ENCODE peak calls at places on chromosomes 16 and 17, in eight cellular contexts. U is choroid plexus epithelial cell, O is AG09309, K is GM06990, F is fibroblast of the aortic adventitia, L is IMR-90, T is heart left ventricle, I is aorta. Q is an unnamed sample.

GRCh38 chr17:62051053-62051452 is 14.0 kb downstream of the MED13 start:
- DNase-seq in T (no peak), I (no peak), K (no peak), O (no peak), F (no peak), L (no peak), U (no peak), Q (no peak)

GRCh38 chr17:35944151-35944550 is 638 bp upstream of the LYZL6 start:
- DNase-seq in U (no peak), I (no peak), K (no peak), L (no peak), O (no peak), T (no peak), F (no peak), Q (no peak)

GRCh38 chr17:82890339-82890730 is 50.5 kb upstream of the ZNF750 start:
- DNase-seq in K (no peak), L (no peak), T (no peak), O (no peak), I (no peak), F (no peak), U (no peak), Q (no peak)

GRCh38 chr17:77493238-77493812 is 352.6 kb downstream of the SEC14L1 start:
- DNase-seq in I (no peak), T (no peak), L (no peak), O (no peak), K (peak), F (no peak), U (no peak), Q (no peak)

GRCh38 chr17:69339937-69340336 is 13.0 kb upstream of the ABCA5 start:
- DNase-seq in T (no peak), U (no peak), I (no peak), K (no peak), F (no peak), O (no peak), L (no peak), Q (no peak)

GRCh38 chr17:60149691-60150582 is at the start of gene CA4:
- DNase-seq in F (no peak), U (no peak), T (no peak), I (no peak), O (no peak), L (no peak), K (no peak), Q (no peak)

GRCh38 chr17:45345554-45346254 is 28.9 kb upstream of the MAP3K14 start:
- DNase-seq in I (no peak), F (peak), T (peak), L (peak), U (peak), K (no peak), O (peak), Q (no peak)

GRCh38 chr16:1167276-1168107 is 14.6 kb downstream of the CACNA1H start:
- DNase-seq in U (no peak), O (no peak), F (no peak), I (no peak), L (no peak), K (no peak), T (no peak), Q (no peak)

GRCh38 chr17:58313815-58314705 is 14.5 kb downstream of the TSPOAP1 start:
- DNase-seq in F (no peak), U (no peak), L (no peak), I (no peak), K (no peak), T (no peak), O (no peak), Q (no peak)

GRCh38 chr16:8958344-8958808 is 5.3 kb downstream of the USP7 start:
- DNase-seq in L (peak), F (peak), O (no peak), U (peak), K (no peak), I (peak), T (no peak), Q (no peak)

GRCh38 chr17:42337442-42337841 is 49.1 kb downstream of the STAT5A start:
- DNase-seq in L (peak), U (peak), O (peak), K (peak), T (no peak), F (peak), I (peak), Q (no peak)

GRCh38 chr16:4323845-4324478 is 8.1 kb downstream of the GLIS2 start:
- DNase-seq in K (no peak), O (no peak), T (peak), L (peak), I (peak), F (peak), U (peak), Q (no peak)

GRCh38 chr17:65005858-65006257 is 50.7 kb downstream of the GNA13 start:
- DNase-seq in K (no peak), F (no peak), O (no peak), I (no peak), T (no peak), U (no peak), L (no peak), Q (no peak)

GRCh38 chr17:50206604-50207293 is 5.3 kb upstream of the COL1A1 start:
- DNase-seq in U (peak), L (peak), O (no peak), K (no peak), F (peak), T (peak), I (peak), Q (no peak)

GRCh38 chr17:79077587-79077986 is 3.0 kb downstream of the ENGASE start:
- DNase-seq in F (no peak), I (peak), O (no peak), U (no peak), T (no peak), L (no peak), K (no peak), Q (no peak)
- H3K4me3 ChIP-seq in F (no peak), I (no peak), O (no peak), U (no peak), T (no peak), L (no peak), K (no peak), Q (no peak)

GRCh38 chr16:54938351-54939346 is 8.0 kb downstream of the IRX5 start:
- DNase-seq in O (no peak), F (peak), K (no peak), U (peak), I (no peak), L (no peak), T (no peak), Q (no peak)

GRCh38 chr16:54936979-54937672 is 6.5 kb downstream of the IRX5 start:
- DNase-seq in U (peak), I (no peak), K (peak), L (no peak), T (peak), F (peak), O (no peak), Q (no peak)

GRCh38 chr16:54939537-54940278 is 9.0 kb downstream of the IRX5 start:
- DNase-seq in I (no peak), T (no peak), F (no peak), L (no peak), K (no peak), O (no peak), U (no peak), Q (no peak)

GRCh38 chr16:54936086-54936978 is 5.7 kb downstream of the IRX5 start:
- DNase-seq in O (no peak), T (peak), K (no peak), L (no peak), I (no peak), F (peak), U (peak), Q (no peak)

GRCh38 chr16:54937673-54938350 is 7.1 kb downstream of the IRX5 start:
- DNase-seq in I (no peak), K (no peak), U (no peak), L (no peak), O (no peak), F (no peak), T (no peak), Q (no peak)
- H3K4me3 ChIP-seq in I (no peak), K (no peak), U (no peak), L (no peak), O (peak), F (peak), T (peak), Q (peak)

DNA sequence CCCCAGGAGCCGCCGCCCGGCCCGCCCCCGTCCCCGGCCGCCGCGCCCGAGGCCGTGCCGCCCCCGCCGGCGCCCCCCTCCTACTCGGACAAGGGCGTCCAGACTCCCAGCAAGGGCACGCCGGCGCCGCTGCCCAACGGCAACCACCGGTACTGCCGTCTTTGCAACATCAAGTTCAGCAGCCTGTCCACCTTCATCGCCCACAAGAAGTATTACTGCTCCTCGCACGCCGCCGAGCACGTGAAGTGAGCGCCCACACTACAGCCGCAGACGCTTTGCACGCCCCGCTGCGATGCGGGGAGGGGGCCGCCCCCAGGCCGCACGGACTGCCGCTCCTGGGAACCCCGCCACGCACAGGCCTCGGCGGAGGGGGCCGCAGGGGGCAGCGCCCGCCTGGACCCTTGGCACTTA is 35.5 kb upstream of the ZC3H18 start:
- DNase-seq in T (no peak), K (peak), L (peak), I (peak), O (no peak), U (peak), F (no peak), Q (no peak)
- H3K4me3 ChIP-seq in T (peak), K (peak), L (peak), I (peak), O (peak), U (peak), F (peak), Q (peak)

DNA sequence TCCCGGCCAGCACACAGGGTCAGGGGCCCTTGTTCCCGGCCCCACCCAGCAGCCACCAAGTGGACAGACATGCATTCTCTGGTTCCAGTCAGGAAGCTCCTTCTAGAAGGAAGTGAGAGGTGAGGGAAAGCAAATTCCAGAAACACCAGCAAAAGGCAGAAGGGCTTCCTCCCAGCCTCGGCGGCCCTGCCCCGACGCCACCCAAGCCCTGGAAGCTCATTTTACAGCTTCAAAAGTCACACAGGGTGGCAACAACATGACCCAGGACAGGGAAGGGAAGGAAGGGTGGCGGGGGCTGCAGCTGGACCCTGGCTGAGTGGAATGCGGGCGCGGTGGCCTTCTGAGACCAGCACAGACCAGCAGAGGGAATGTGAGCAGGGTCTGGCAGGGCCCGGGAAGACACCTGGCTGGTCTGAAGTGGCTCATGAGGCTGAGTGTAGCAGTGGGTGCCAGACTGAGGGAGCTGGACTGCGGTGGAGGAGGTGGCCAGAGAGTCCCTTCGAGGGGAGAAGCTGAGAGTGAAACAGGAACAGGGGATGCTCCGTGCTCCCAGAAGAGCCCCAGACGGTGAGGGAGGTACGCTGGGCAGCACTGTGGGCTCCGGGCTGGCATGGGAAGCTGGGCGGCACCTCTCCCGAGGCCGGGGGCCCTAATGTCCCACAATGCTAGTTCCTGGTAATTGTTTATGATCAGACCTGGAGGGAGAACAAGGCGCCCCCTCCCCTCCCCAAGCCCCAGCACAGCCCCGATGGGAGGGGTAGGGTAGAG is 1.9 kb upstream of the UNC13D start:
- DNase-seq in K (peak), O (no peak), F (no peak), U (no peak), I (peak), T (no peak), L (no peak), Q (no peak)
- H3K4me3 ChIP-seq in K (no peak), O (no peak), F (no peak), U (no peak), I (no peak), T (no peak), L (no peak), Q (no peak)

DNA sequence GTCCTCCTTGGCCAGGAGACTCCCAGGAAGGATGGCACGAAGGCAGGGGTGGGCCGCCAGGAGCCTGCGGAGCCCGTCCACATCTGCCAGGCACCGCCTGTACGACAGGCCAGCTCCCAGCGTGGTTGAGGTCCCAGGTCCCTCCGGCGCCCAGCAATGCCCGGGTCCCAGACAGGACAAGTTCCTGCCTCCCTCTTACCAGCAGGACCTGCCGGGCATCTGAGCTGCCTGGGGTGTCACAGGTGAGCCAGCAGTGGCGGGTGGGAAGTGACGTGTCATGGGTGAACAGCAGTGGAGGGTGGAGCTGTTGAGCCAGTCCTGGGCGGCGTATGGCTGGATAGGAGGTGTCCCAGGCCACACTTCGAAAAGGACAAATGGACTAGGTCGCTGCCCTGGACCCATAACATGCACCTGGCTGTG is 15.7 kb upstream of the BAHCC1 start:
- DNase-seq in K (no peak), I (peak), F (no peak), T (no peak), O (no peak), U (no peak), L (no peak), Q (no peak)
- H3K4me3 ChIP-seq in K (no peak), I (no peak), F (no peak), T (no peak), O (no peak), U (no peak), L (no peak), Q (no peak)